ENCODE peak calls at places on chromosomes 12 and 14, in four cellular contexts. J, H, E and X are unnamed samples.

GRCh38 chr12:124916370-124917134 is 2.1 kb upstream of the UBC start:
- DNase-seq in J (peak), H (peak), E (no peak), X (peak)

GRCh38 chr12:65609359-65609771 is 214.9 kb upstream of the HMGA2 start:
- DNase-seq in H (no peak), J (peak), E (no peak), X (no peak)

GRCh38 chr12:9922429-9922828 is 9.7 kb downstream of the CLEC2A start:
- DNase-seq in H (no peak), J (no peak), E (no peak), X (no peak)

GRCh38 chr14:77066555-77067172 is 31.4 kb upstream of the CIPC start:
- DNase-seq in H (no peak), E (no peak), J (no peak), X (no peak)

GRCh38 chr14:85475113-85475512 is 54.8 kb upstream of the FLRT2 start:
- DNase-seq in H (no peak), E (no peak), J (no peak), X (no peak)

GRCh38 chr14:85279407-85279806 is 250.5 kb upstream of the FLRT2 start:
- DNase-seq in H (no peak), J (no peak), E (no peak), X (no peak)

GRCh38 chr12:20350495-20350894 is 17.8 kb upstream of the PDE3A start:
- DNase-seq in H (no peak), E (no peak), J (peak), X (no peak)

GRCh38 chr14:102464846-102465341 is 44.7 kb downstream of the ANKRD9 start:
- DNase-seq in E (no peak), J (no peak), H (no peak), X (no peak)

GRCh38 chr12:120317258-120318105 is 10.1 kb downstream of the PLA2G1B start:
- DNase-seq in J (peak), E (peak), H (peak), X (peak)

GRCh38 chr12:65682145-65682544 is 142.1 kb upstream of the HMGA2 start:
- DNase-seq in E (no peak), J (no peak), H (no peak), X (no peak)

GRCh38 chr12:2288875-2289274 is 236.1 kb downstream of the CACNA1C start:
- DNase-seq in E (no peak), H (no peak), J (no peak), X (no peak)

GRCh38 chr14:104291123-104292000 is 153.0 kb downstream of the KIF26A start:
- DNase-seq in J (no peak), H (peak), E (peak), X (peak)

GRCh38 chr12:124165695-124166094 is 129.2 kb upstream of the RFLNA start:
- DNase-seq in H (no peak), E (no peak), J (no peak), X (no peak)

GRCh38 chr12:90250766-90251165 is 542.1 kb upstream of the ATP2B1 start:
- DNase-seq in J (no peak), H (peak), E (no peak), X (peak)

GRCh38 chr12:15289192-15289591 is 33.1 kb upstream of the PTPRO start:
- DNase-seq in J (no peak), H (no peak), E (no peak), X (no peak)

DNA sequence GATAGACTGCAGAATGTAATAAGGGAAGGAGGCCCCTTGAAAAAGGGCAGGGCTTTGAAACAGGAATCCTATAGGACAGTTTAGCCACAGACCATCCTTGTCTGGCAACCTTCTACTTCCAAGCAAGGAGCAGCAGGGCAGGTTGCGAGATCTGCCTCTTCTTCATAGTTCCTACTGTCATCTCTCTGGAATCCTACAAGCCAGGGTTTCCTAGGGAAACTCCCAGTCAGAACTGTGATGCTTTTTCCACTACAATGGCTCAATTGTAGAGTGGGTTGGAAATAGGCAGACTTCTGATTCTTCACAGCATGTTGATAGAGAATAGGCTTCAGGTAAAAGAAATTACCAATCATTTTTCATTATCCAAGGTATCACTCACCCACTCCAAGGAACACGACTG is 186.3 kb downstream of the DACT1 start:
- DNase-seq in E (no peak), H (no peak), J (peak), X (no peak)
- H3K27ac ChIP-seq in E (no peak), H (no peak), J (no peak), X (no peak)

DNA sequence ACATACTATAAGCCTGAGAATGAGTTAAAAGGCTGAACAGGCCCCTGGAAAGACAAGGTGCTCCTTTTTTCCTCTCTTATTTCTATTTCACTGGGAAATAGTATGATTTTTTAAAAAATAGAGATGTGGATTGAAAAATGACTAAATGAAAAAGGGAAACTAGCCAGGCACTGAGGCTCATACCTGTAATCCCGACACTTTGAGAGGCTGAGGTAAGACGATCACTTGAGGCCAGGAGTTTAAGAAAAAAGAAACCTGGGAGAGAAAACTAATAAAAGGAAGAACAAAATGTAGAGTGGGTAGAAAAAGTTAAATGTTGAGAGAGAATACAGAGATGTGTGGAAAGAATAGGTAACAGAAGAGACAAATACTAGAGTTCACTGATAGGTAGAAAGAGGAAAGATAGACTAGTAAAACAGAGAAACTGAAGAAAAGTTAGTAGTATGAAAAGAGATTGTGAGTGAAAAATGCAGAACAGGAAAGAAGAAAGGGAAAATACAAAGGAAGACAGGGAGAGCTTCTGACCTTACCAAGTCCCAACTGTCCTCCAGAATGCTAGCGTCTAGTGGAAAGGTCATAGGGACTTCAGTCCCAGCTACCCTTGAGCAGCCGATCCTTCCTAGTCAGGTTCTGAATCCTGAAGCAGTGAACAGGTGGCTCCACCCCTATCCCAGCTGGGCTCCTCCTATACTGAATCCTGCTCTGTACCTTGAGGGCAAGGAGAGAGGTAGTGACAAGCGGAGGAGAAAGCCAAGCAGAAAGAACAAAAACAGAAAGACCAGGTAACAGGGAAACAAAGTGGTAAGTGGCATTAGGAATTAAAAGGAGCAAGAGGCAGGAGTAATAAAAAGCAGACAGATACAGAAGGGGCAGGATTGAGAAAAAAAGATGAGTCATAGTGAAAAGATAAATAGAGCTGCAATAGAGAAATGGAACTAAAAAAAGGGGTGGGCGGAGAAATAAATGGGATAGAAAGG is 7.3 kb downstream of the TMEM116 start:
- DNase-seq in E (no peak), J (peak), H (no peak), X (peak)
- TF ChIP-seq POLR2A in E (no peak), J (no peak), H (no peak), X (no peak)

GRCh38 chr14:91252901-91253794 is 8.6 kb upstream of the GPR68 start:
- DNase-seq in J (no peak), H (no peak), E (peak), X (peak)
- H3K27ac ChIP-seq in J (no peak), H (peak), E (no peak), X (no peak)

GRCh38 chr12:71155228-71155627 is 2.6 kb downstream of the TSPAN8 start:
- DNase-seq in E (no peak), H (no peak), J (no peak), X (no peak)

GRCh38 chr12:71157601-71158233 is at the start of gene TSPAN8:
- DNase-seq in J (no peak), E (no peak), H (no peak), X (no peak)

GRCh38 chr12:71158361-71158882 is 623 bp upstream of the TSPAN8 start:
- DNase-seq in H (no peak), J (no peak), E (no peak), X (no peak)

DNA sequence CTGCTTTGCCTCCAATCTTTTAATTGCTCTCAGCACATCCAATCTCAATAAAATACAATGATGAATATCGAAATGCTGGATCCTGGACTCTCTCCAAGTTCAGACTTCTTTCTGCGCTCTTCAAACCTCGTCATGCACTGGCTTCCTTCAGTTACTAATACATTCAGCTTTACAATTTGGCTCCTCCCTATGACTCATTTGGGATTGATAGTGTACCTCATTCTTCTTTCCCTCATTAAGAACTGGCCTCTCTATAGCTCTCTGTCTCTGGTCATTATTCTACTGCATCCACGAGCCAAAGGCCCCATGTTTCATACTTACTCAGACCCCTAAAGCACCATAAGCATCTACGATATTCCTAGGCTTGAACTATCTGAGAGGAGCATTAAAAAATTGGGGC is 5.0 kb downstream of the TSPAN8 start:
- DNase-seq in E (no peak), J (no peak), H (no peak), X (no peak)
- TF ChIP-seq POLR2A in E (no peak), J (no peak), H (no peak), X (no peak)